ENCODE peak calls at places on chromosomes 16 and 17, in five cellular contexts. One of them, this sample, is unnamed.

GRCh38 chr16:24045641-24046040 is 209.9 kb downstream of the PRKCB start:
- DNase-seq in psoas muscle: no peak
- DNase-seq in body of pancreas: no peak
- DNase-seq in suprapubic skin: no peak
- DNase-seq in tibial nerve: no peak
- DNase-seq in this sample: no peak

GRCh38 chr17:76687278-76688164 is 23.2 kb downstream of the MXRA7 start:
- DNase-seq in body of pancreas: peak
- DNase-seq in tibial nerve: peak
- DNase-seq in psoas muscle: peak
- DNase-seq in suprapubic skin: no peak
- DNase-seq in this sample: no peak

GRCh38 chr16:85091522-85091910 is 20.8 kb downstream of the CIBAR2 start:
- DNase-seq in tibial nerve: no peak
- DNase-seq in body of pancreas: no peak
- DNase-seq in psoas muscle: no peak
- DNase-seq in suprapubic skin: no peak
- DNase-seq in this sample: no peak

GRCh38 chr16:81451753-81452680 is 7.4 kb downstream of the CMIP start:
- DNase-seq in psoas muscle: no peak
- DNase-seq in tibial nerve: no peak
- DNase-seq in suprapubic skin: no peak
- DNase-seq in body of pancreas: peak
- DNase-seq in this sample: no peak

GRCh38 chr16:12162151-12162559 is 185.6 kb downstream of the SNX29 start:
- DNase-seq in tibial nerve: no peak
- DNase-seq in body of pancreas: no peak
- DNase-seq in psoas muscle: no peak
- DNase-seq in suprapubic skin: no peak
- DNase-seq in this sample: no peak

GRCh38 chr17:20225162-20226115 is 216.3 kb downstream of the SPECC1 start:
- DNase-seq in tibial nerve: no peak
- DNase-seq in suprapubic skin: no peak
- DNase-seq in psoas muscle: no peak
- DNase-seq in body of pancreas: no peak
- DNase-seq in this sample: no peak

GRCh38 chr17:79478051-79478461 is 132.8 kb downstream of the RBFOX3 start:
- DNase-seq in psoas muscle: no peak
- DNase-seq in suprapubic skin: no peak
- DNase-seq in tibial nerve: no peak
- DNase-seq in body of pancreas: no peak
- DNase-seq in this sample: no peak

GRCh38 chr16:22161999-22162657 is at the start of gene SDR42E2:
- DNase-seq in suprapubic skin: no peak
- DNase-seq in body of pancreas: peak
- DNase-seq in psoas muscle: no peak
- DNase-seq in tibial nerve: no peak
- DNase-seq in this sample: no peak

GRCh38 chr17:15377200-15377599 is 35.8 kb upstream of the TEKT3 start:
- DNase-seq in psoas muscle: no peak
- DNase-seq in suprapubic skin: no peak
- DNase-seq in body of pancreas: no peak
- DNase-seq in tibial nerve: no peak
- DNase-seq in this sample: peak

GRCh38 chr16:11258553-11259287 is 2.7 kb upstream of the SOCS1 start:
- DNase-seq in tibial nerve: peak
- DNase-seq in suprapubic skin: peak
- DNase-seq in psoas muscle: peak
- DNase-seq in body of pancreas: peak
- DNase-seq in this sample: peak

GRCh38 chr16:1754204-1754603 is 17.1 kb downstream of the NME3 start:
- DNase-seq in tibial nerve: no peak
- DNase-seq in suprapubic skin: no peak
- DNase-seq in body of pancreas: no peak
- DNase-seq in psoas muscle: no peak
- DNase-seq in this sample: no peak

GRCh38 chr17:16349461-16349860 is 3.8 kb downstream of the CENPV start:
- DNase-seq in body of pancreas: no peak
- DNase-seq in tibial nerve: no peak
- DNase-seq in psoas muscle: no peak
- DNase-seq in suprapubic skin: peak
- DNase-seq in this sample: no peak

GRCh38 chr17:73191443-73192218 is 1.2 kb upstream of the COG1 start:
- DNase-seq in psoas muscle: peak
- DNase-seq in tibial nerve: peak
- DNase-seq in suprapubic skin: no peak
- DNase-seq in body of pancreas: peak
- DNase-seq in this sample: peak

GRCh38 chr17:56756536-56756935 is 77.2 kb downstream of the C17orf67 start:
- DNase-seq in body of pancreas: no peak
- DNase-seq in psoas muscle: no peak
- DNase-seq in suprapubic skin: no peak
- DNase-seq in tibial nerve: no peak
- DNase-seq in this sample: no peak

GRCh38 chr17:1482686-1483445 is 9.6 kb downstream of the MYO1C start:
- DNase-seq in body of pancreas: no peak
- DNase-seq in psoas muscle: peak
- DNase-seq in suprapubic skin: no peak
- DNase-seq in tibial nerve: no peak
- DNase-seq in this sample: no peak

GRCh38 chr16:57009641-57010170 is 20.3 kb downstream of the NLRC5 start:
- DNase-seq in suprapubic skin: no peak
- DNase-seq in tibial nerve: no peak
- DNase-seq in body of pancreas: no peak
- DNase-seq in psoas muscle: no peak
- DNase-seq in this sample: no peak
- H3K27ac ChIP-seq in suprapubic skin: no peak
- H3K27ac ChIP-seq in tibial nerve: no peak
- H3K27ac ChIP-seq in body of pancreas: no peak
- H3K27ac ChIP-seq in psoas muscle: no peak
- H3K27ac ChIP-seq in this sample: no peak

GRCh38 chr16:57020651-57021050 is 31.3 kb downstream of the NLRC5 start:
- DNase-seq in psoas muscle: no peak
- DNase-seq in suprapubic skin: no peak
- DNase-seq in tibial nerve: no peak
- DNase-seq in body of pancreas: no peak
- DNase-seq in this sample: no peak

GRCh38 chr16:57021693-57022092 is 32.3 kb downstream of the NLRC5 start:
- DNase-seq in tibial nerve: no peak
- DNase-seq in psoas muscle: no peak
- DNase-seq in suprapubic skin: no peak
- DNase-seq in body of pancreas: no peak
- DNase-seq in this sample: no peak

GRCh38 chr16:57023541-57024249 is 34.3 kb downstream of the NLRC5 start:
- DNase-seq in suprapubic skin: no peak
- DNase-seq in tibial nerve: no peak
- DNase-seq in psoas muscle: no peak
- DNase-seq in body of pancreas: no peak
- DNase-seq in this sample: no peak

GRCh38 chr16:57024894-57025680 is 35.7 kb downstream of the NLRC5 start:
- DNase-seq in suprapubic skin: no peak
- DNase-seq in psoas muscle: no peak
- DNase-seq in tibial nerve: no peak
- DNase-seq in body of pancreas: no peak
- DNase-seq in this sample: no peak

DNA sequence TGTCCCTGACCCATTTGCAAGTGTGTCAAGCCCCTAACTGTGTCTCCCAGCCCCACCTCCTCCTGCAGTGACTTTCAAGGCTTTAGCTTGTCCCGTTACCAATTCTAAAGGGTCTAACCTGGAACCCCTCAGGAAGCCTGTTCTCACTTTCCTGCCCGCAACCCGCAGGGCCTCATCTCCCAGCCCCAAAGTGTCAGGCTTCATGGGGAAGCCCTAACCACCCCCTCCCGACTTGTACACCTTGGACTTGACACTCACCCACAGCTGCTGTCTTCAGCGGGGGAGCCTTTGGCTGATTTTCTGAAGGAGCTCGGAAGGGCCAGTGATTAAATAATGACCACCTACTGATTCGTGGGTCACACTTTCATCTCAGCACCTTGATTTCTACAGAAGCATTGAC is 33.1 kb downstream of the NLRC5 start:
- DNase-seq in tibial nerve: no peak
- DNase-seq in psoas muscle: no peak
- DNase-seq in body of pancreas: no peak
- DNase-seq in suprapubic skin: no peak
- DNase-seq in this sample: no peak
- H3K27ac ChIP-seq in tibial nerve: no peak
- H3K27ac ChIP-seq in psoas muscle: no peak
- H3K27ac ChIP-seq in body of pancreas: no peak
- H3K27ac ChIP-seq in suprapubic skin: no peak
- H3K27ac ChIP-seq in this sample: no peak

DNA sequence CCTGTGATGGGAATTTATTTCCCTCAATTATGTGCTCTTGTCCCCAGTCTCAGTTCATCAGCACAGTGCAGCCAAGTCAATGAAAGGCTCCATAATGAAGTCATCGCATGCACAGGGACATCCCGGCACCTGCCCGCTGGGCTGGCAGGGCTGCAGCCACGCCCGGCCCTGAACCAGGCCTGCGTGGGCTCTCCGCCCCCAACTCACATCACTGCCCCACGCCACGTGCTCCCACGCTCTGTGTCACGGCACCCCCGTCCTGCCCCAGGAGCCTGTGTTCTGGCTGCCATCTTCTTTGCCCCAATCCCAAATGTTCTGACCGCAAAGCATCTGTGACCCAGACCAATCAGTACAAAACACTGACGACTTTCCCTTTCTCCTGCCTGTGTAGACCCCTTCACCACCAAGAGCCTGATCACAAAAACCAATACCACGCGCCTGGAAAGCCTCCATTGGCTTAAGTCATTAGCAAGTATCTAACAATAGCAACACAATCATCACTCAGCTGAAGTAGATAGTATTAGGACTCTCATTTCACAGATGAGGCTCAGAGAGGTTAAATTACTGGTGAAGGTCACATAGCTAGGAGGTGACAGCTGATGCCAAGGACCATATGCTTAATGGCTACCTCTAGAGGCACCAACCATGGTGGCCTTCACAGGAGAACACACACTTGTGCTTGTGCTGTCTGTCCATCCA is 202.5 kb downstream of the ZFHX3 start:
- DNase-seq in psoas muscle: no peak
- DNase-seq in body of pancreas: no peak
- DNase-seq in suprapubic skin: no peak
- DNase-seq in tibial nerve: no peak
- DNase-seq in this sample: no peak
- H3K27ac ChIP-seq in psoas muscle: no peak
- H3K27ac ChIP-seq in body of pancreas: no peak
- H3K27ac ChIP-seq in suprapubic skin: no peak
- H3K27ac ChIP-seq in tibial nerve: no peak
- H3K27ac ChIP-seq in this sample: no peak

DNA sequence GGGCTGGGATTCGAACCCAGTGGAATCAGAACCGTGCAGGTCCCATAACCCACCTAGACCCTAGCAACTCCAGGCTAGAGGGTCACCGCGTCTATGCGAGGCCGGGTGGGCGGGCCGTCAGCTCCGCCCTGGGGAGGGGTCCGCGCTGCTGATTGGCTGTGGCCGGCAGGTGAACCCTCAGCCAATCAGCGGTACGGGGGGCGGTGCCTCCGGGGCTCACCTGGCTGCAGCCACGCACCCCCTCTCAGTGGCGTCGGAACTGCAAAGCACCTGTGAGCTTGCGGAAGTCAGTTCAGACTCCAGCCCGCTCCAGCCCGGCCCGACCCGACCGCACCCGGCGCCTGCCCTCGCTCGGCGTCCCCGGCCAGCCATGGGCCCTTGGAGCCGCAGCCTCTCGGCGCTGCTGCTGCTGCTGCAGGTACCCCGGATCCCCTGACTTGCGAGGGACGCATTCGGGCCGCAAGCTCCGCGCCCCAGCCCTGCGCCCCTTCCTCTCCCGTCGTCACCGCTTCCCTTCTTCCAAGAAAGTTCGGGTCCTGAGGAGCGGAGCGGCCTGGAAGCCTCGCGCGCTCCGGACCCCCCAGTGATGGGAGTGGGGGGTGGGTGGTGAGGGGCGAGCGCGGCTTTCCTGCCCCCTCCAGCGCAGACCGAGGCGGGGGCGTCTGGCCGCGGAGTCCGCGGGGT is at the start of gene CDH1:
- DNase-seq in psoas muscle: no peak
- DNase-seq in body of pancreas: peak
- DNase-seq in suprapubic skin: peak
- DNase-seq in tibial nerve: no peak
- DNase-seq in this sample: peak
- H3K27ac ChIP-seq in psoas muscle: no peak
- H3K27ac ChIP-seq in body of pancreas: peak
- H3K27ac ChIP-seq in suprapubic skin: peak
- H3K27ac ChIP-seq in tibial nerve: peak
- H3K27ac ChIP-seq in this sample: peak

This sample was measured in substantia nigra.